ENCODE peak calls at places on chromosome 10, in four cellular contexts. C, R, G and J are unnamed samples.

GRCh38 chr10:93072225-93072712 is 1.4 kb upstream of the CYP26A1 start:
- DNase-seq in R (no peak), G (no peak), C (no peak), J (no peak)

GRCh38 chr10:71728218-71728737 is 8.7 kb upstream of the C10orf105 start:
- DNase-seq in C (no peak), G (no peak), R (no peak), J (no peak)

GRCh38 chr10:32054087-32054486 is 2.1 kb downstream of the KIF5B start:
- DNase-seq in G (peak; percentile 46), C (peak; percentile 87), R (no peak), J (peak; percentile 15)

GRCh38 chr10:128811943-128812342 is 655.1 kb upstream of the MGMT start:
- DNase-seq in G (no peak), C (no peak), R (no peak), J (no peak)

GRCh38 chr10:95601116-95601719 is 40.0 kb upstream of the SORBS1 start:
- DNase-seq in C (peak; percentile 84), R (peak; percentile 77), G (peak; percentile 84), J (peak; percentile 76)

GRCh38 chr10:69377936-69378335 is 38.8 kb downstream of the TACR2 start:
- DNase-seq in G (no peak), C (no peak), R (no peak), J (no peak)

GRCh38 chr10:112361951-112362770 is 11.8 kb upstream of the ACSL5 start:
- DNase-seq in R (no peak), C (peak; percentile 37), G (no peak), J (no peak)

GRCh38 chr10:5888352-5888751 is 1.3 kb downstream of the ANKRD16 start:
- DNase-seq in C (peak; percentile 56), G (peak; percentile 60), R (no peak), J (no peak)

GRCh38 chr10:84333864-84334451 is 5.6 kb downstream of the CCSER2 start:
- DNase-seq in C (peak; percentile 55), R (peak; percentile 64), G (no peak), J (no peak)

GRCh38 chr10:10367277-10367676 is 650.4 kb upstream of the CELF2 start:
- DNase-seq in R (no peak), G (no peak), C (no peak), J (no peak)

GRCh38 chr10:47344996-47345870 is 2.9 kb upstream of the RBP3 start:
- DNase-seq in G (no peak), R (no peak), C (no peak), J (no peak)

GRCh38 chr10:93921338-93921737 is 27.6 kb downstream of the SLC35G1 start:
- DNase-seq in C (no peak), G (no peak), R (no peak), J (peak; percentile 20)

GRCh38 chr10:142371-142770 is 7.1 kb downstream of the ZMYND11 start:
- DNase-seq in C (no peak), R (no peak), G (no peak), J (no peak)

DNA sequence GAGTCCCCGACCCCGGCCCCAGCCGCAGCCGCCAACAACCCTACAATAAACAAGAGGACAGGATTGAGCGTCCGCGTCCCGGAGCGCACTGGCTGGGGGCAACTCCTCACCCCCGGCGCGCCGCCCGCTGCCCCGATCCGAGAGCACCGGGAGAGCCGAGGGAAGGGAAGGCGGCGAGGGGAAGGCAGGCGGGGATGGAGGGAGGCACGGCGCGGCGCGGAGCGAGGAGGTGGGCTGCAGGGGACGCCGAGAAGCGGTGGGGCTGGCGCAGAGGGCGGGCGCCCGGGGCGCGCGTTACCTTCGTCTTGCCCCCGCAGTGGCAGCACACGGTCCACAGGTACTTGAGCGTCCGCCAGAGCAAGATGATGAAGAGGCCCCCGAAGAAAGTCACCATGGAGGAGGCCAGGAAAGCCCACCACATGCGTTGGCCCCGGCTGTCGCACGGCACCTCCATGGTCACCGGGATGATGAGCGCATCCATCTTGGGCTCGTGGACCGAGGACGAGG is 588 bp downstream of the KCNMA1 start:
- DNase-seq in R (no peak), C (no peak), G (no peak), J (no peak)
- TF ChIP-seq MAZ in R (no peak), C (no peak), G (no peak), J (no peak)

GRCh38 chr10:65968871-65969270 is 957.0 kb upstream of the LRRTM3 start:
- DNase-seq in R (no peak), G (no peak), C (no peak), J (no peak)
- TF ChIP-seq MAZ in R (no peak), G (no peak), C (no peak), J (no peak)

GRCh38 chr10:42865716-42866114 is 83.1 kb downstream of the BMS1 start:
- DNase-seq in R (no peak), G (no peak), C (no peak), J (no peak)

GRCh38 chr10:42864575-42864974 is 82.0 kb downstream of the BMS1 start:
- DNase-seq in R (no peak), C (peak; percentile 9), G (peak; percentile 16), J (no peak)

GRCh38 chr10:42867571-42867970 is 85.0 kb downstream of the BMS1 start:
- DNase-seq in G (no peak), R (no peak), C (no peak), J (no peak)

GRCh38 chr10:42868530-42868929 is 85.9 kb downstream of the BMS1 start:
- DNase-seq in R (no peak), G (no peak), C (no peak), J (no peak)

GRCh38 chr10:42866115-42866995 is 83.8 kb downstream of the BMS1 start:
- DNase-seq in G (peak; percentile 30), C (peak; percentile 64), R (peak; percentile 84), J (peak; percentile 64)
- TF ChIP-seq MAZ in G (no peak), C (no peak), R (peak; percentile 58), J (no peak)

DNA sequence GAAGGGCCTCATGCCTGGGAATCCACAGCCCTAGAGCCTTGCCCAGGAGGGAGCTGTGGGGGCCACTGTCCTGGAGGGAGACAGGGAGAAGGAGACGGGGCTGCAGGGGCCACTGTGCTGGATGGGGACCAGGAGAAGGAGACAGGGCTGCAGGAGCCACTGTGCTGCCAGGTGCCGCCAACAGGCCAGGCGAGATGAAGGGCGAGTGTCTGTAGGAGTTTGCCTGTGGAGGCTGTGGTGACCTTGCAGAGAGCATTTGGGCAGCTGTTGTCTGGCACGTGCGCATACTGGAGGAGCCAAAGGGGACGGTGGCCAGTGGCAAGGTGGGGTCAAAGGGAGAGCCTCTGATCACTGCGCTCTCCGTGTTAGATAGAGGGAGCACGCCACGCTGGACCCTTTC is 79.2 kb downstream of the NKX6-2 start:
- DNase-seq in C (no peak), G (no peak), R (no peak), J (no peak)
- TF ChIP-seq MAZ in C (no peak), G (no peak), R (no peak), J (no peak)

GRCh38 chr10:43340619-43341018 is 30.8 kb upstream of the FXYD4 start:
- DNase-seq in C (no peak), R (no peak), G (no peak), J (peak; percentile 90)
- TF ChIP-seq MAZ in C (no peak), R (no peak), G (no peak), J (no peak)